ENCODE peak calls at places on chromosomes 5 and 9, in ten cellular contexts. D, W, M, U, Y, P, V, N, O and G are unnamed samples.

GRCh38 chr5:68252678-68253520 is 37.3 kb downstream of the PIK3R1 start:
- DNase-seq in N (peak), P (peak), V (peak), M (peak), O (peak), D (peak), Y (peak), U (peak), W (no peak), G (peak)

GRCh38 chr9:136532799-136533774 is 12.8 kb downstream of the NOTCH1 start:
- DNase-seq in W (peak), V (no peak), N (no peak), M (no peak), D (no peak), O (no peak), Y (no peak), U (no peak), P (no peak), G (no peak)

GRCh38 chr9:137757613-137758029 is 120.0 kb upstream of the CACNA1B start:
- DNase-seq in P (peak), D (no peak), O (no peak), Y (no peak), N (no peak), M (no peak), U (no peak), W (peak), V (no peak), G (peak)

GRCh38 chr5:178820001-178820400 is 39.8 kb upstream of the ZNF354B start:
- DNase-seq in O (no peak), V (no peak), W (no peak), D (no peak), M (no peak), N (no peak), U (no peak), Y (no peak), P (no peak), G (no peak)

GRCh38 chr9:22210262-22210661 is 201.2 kb upstream of the CDKN2B start:
- DNase-seq in Y (no peak), V (no peak), O (no peak), D (peak), N (no peak), M (no peak), W (peak), U (peak), P (peak), G (no peak)

GRCh38 chr5:104412649-104413240 is 850.2 kb upstream of the NUDT12 start:
- DNase-seq in M (peak), V (peak), O (no peak), D (peak), Y (no peak), U (peak), W (no peak), N (peak), P (peak), G (peak)

GRCh38 chr9:94014066-94014654 is 59.0 kb upstream of the BARX1 start:
- DNase-seq in N (peak), P (peak), D (peak), W (no peak), U (peak), M (peak), O (peak), V (no peak), Y (no peak), G (peak)

GRCh38 chr5:181160144-181160754 is 12.9 kb downstream of the OR2V2 start:
- DNase-seq in W (peak), P (peak), N (no peak), V (no peak), Y (no peak), O (no peak), D (peak), U (peak), M (no peak), G (peak)

GRCh38 chr9:87276327-87276841 is 221.3 kb upstream of the DAPK1 start:
- DNase-seq in O (no peak), D (no peak), N (no peak), W (no peak), V (no peak), P (peak), U (no peak), Y (no peak), M (no peak), G (peak)

GRCh38 chr5:75668988-75669760 is 48.1 kb downstream of the POC5 start:
- DNase-seq in Y (no peak), W (peak), V (peak), M (peak), O (peak), U (peak), N (peak), P (no peak), D (peak), G (peak)

GRCh38 chr5:90161399-90161798 is 248.2 kb downstream of the CETN3 start:
- DNase-seq in N (peak), W (no peak), V (no peak), U (peak), P (peak), Y (peak), D (peak), O (no peak), M (peak), G (no peak)

GRCh38 chr5:132495672-132496630 is 5.4 kb upstream of the IRF1 start:
- DNase-seq in V (peak), M (peak), O (peak), P (peak), U (peak), W (peak), D (peak), N (peak), Y (peak), G (peak)

GRCh38 chr5:170218730-170219129 is 14.1 kb upstream of the C5orf58 start:
- DNase-seq in P (no peak), O (no peak), W (no peak), U (no peak), D (peak), M (no peak), V (no peak), Y (no peak), N (no peak), G (no peak)

GRCh38 chr9:137802021-137802420 is 75.6 kb upstream of the CACNA1B start:
- DNase-seq in Y (no peak), V (no peak), N (no peak), P (no peak), O (no peak), U (no peak), W (no peak), D (no peak), M (no peak), G (no peak)

GRCh38 chr9:34796924-34797323 is 87.0 kb upstream of the CCL21 start:
- DNase-seq in V (no peak), D (peak), M (no peak), P (no peak), Y (no peak), U (peak), N (peak), W (no peak), O (no peak), G (no peak)

GRCh38 chr5:178069909-178070308 is 43.4 kb upstream of the N4BP3 start:
- DNase-seq in Y (no peak), O (no peak), U (peak), M (peak), P (peak), V (peak), N (peak), W (no peak), D (peak), G (peak)

GRCh38 chr5:4579679-4580078 is 560.5 kb upstream of the ADAMTS16 start:
- DNase-seq in N (no peak), O (no peak), W (no peak), D (no peak), V (no peak), U (no peak), Y (no peak), P (no peak), M (no peak), G (no peak)

GRCh38 chr5:120464627-120465280 is 654 bp downstream of the PRR16 start:
- DNase-seq in P (peak), Y (peak), N (peak), W (no peak), M (no peak), V (peak), O (no peak), U (no peak), D (peak), G (peak)

GRCh38 chr9:33289501-33289900 is 815 bp upstream of the NFX1 start:
- DNase-seq in O (no peak), Y (no peak), M (no peak), U (no peak), P (peak), D (peak), V (no peak), W (no peak), N (peak), G (no peak)

GRCh38 chr5:97494465-97494864 is 311.4 kb upstream of the RIOK2 start:
- DNase-seq in D (no peak), Y (no peak), V (no peak), P (no peak), M (no peak), U (no peak), N (no peak), O (no peak), W (no peak), G (no peak)

GRCh38 chr9:137083418-137084004 is 3.3 kb upstream of the MAN1B1 start:
- DNase-seq in Y (peak), P (peak), N (peak), M (peak), U (no peak), D (no peak), O (no peak), V (no peak), W (no peak), G (peak)

GRCh38 chr5:12269164-12269563 is 364.9 kb upstream of the CTNND2 start:
- DNase-seq in W (no peak), V (no peak), U (no peak), M (no peak), O (no peak), D (no peak), Y (no peak), N (no peak), P (no peak), G (no peak)

GRCh38 chr5:177382423-177383029 is 1.7 kb upstream of the SLC34A1 start:
- DNase-seq in U (peak), N (peak), M (no peak), V (no peak), D (peak), O (no peak), Y (no peak), W (no peak), P (peak), G (peak)

GRCh38 chr5:119347574-119347973 is 8.2 kb upstream of the TNFAIP8 start:
- DNase-seq in W (no peak), D (peak), Y (no peak), U (no peak), O (no peak), P (no peak), N (no peak), V (no peak), M (no peak), G (no peak)

GRCh38 chr9:96067551-96068076 is 192.1 kb downstream of the ERCC6L2 start:
- DNase-seq in N (no peak), U (no peak), P (no peak), M (no peak), Y (no peak), O (no peak), W (no peak), D (no peak), V (no peak), G (no peak)

GRCh38 chr9:3968891-3969290 is 331.0 kb downstream of the GLIS3 start:
- DNase-seq in P (peak), W (no peak), D (no peak), O (no peak), V (no peak), N (no peak), U (no peak), M (peak), Y (no peak), G (peak)

GRCh38 chr5:96052374-96052773 is 90.7 kb upstream of the ELL2 start:
- DNase-seq in O (no peak), Y (no peak), M (no peak), W (no peak), V (no peak), N (no peak), P (no peak), D (no peak), U (no peak), G (no peak)

GRCh38 chr5:7629559-7629958 is 221.4 kb downstream of the CFAP90 start:
- DNase-seq in D (no peak), O (peak), N (no peak), M (no peak), W (no peak), U (no peak), Y (no peak), P (no peak), V (no peak), G (no peak)

GRCh38 chr5:80754900-80755299 is 100.1 kb upstream of the DHFR start:
- DNase-seq in V (no peak), O (no peak), Y (no peak), U (no peak), W (peak), D (peak), P (peak), N (peak), M (no peak), G (peak)

GRCh38 chr9:133703571-133704399 is 34.4 kb downstream of the SARDH start:
- DNase-seq in U (no peak), V (no peak), P (no peak), D (peak), O (peak), M (no peak), N (no peak), Y (peak), W (no peak), G (no peak)

GRCh38 chr9:88980732-88981336 is 10.4 kb upstream of the S1PR3 start:
- DNase-seq in W (no peak), P (peak), O (no peak), U (no peak), D (no peak), V (no peak), M (no peak), N (no peak), Y (no peak), G (peak)

GRCh38 chr5:50665091-50665490 is 1.3 kb upstream of the PARP8 start:
- DNase-seq in U (no peak), Y (no peak), D (no peak), O (no peak), P (no peak), M (no peak), W (no peak), N (peak), V (no peak), G (no peak)

GRCh38 chr9:7799934-7800285 is 332 bp upstream of the DMAC1 start:
- DNase-seq in Y (no peak), P (no peak), V (no peak), W (no peak), O (no peak), D (no peak), N (no peak), M (no peak), U (peak), G (no peak)

GRCh38 chr5:32984851-32985250 is 273.7 kb downstream of the NPR3 start:
- DNase-seq in O (no peak), N (no peak), Y (no peak), P (peak), W (no peak), D (no peak), V (no peak), M (no peak), U (no peak), G (peak)

GRCh38 chr9:75181748-75182147 is 93.4 kb downstream of the OSTF1 start:
- DNase-seq in M (no peak), D (peak), U (no peak), N (no peak), W (no peak), Y (no peak), P (peak), V (no peak), O (no peak), G (peak)

GRCh38 chr5:134392301-134392700 is 19.4 kb downstream of the CDKN2AIPNL start:
- DNase-seq in D (no peak), U (no peak), W (no peak), P (no peak), M (no peak), O (no peak), N (no peak), Y (no peak), V (no peak), G (peak)

GRCh38 chr9:131762356-131762932 is 22.6 kb upstream of the RAPGEF1 start:
- DNase-seq in V (peak), D (peak), O (peak), W (peak), Y (peak), P (peak), N (peak), U (peak), M (peak), G (peak)

GRCh38 chr5:135013947-135014570 is 20.0 kb downstream of the PITX1 start:
- DNase-seq in U (peak), N (no peak), O (no peak), W (no peak), P (peak), V (peak), D (peak), M (peak), Y (peak), G (peak)

GRCh38 chr9:35293381-35293780 is 131.6 kb downstream of the UNC13B start:
- DNase-seq in Y (no peak), D (no peak), W (no peak), P (no peak), M (no peak), N (no peak), V (no peak), U (no peak), O (no peak), G (no peak)